ENCODE peak calls at places on chromosome 18, in six cellular contexts. G, D, J, H, T and A are unnamed samples.
A peak's percentile ranks its signal among the peaks of the same experiment; 100 is the strongest.

GRCh38 chr18:58578321-58578720 is 50.6 kb downstream of the ALPK2 start:
- DNase-seq in J (peak; percentile 28), D (no peak), G (no peak), H (no peak), T (no peak), A (no peak)

GRCh38 chr18:48806551-48807261 is 144.1 kb downstream of the SMAD7 start:
- DNase-seq in J (no peak), H (no peak), D (no peak), G (peak; percentile 17), T (no peak), A (no peak)

GRCh38 chr18:76479351-76480238 is 15.4 kb downstream of the ZNF516 start:
- DNase-seq in J (no peak), T (no peak), H (no peak), G (no peak), D (no peak), A (no peak)

GRCh38 chr18:6627621-6628020 is 101.9 kb upstream of the ARHGAP28 start:
- DNase-seq in T (no peak), G (no peak), D (no peak), H (no peak), J (peak; percentile 37), A (no peak)

GRCh38 chr18:72235422-72235821 is 308.7 kb downstream of the CBLN2 start:
- DNase-seq in G (no peak), J (no peak), H (no peak), T (no peak), D (peak; percentile 1), A (no peak)

GRCh38 chr18:59446012-59446411 is 86.9 kb upstream of the LMAN1 start:
- DNase-seq in H (no peak), D (no peak), T (no peak), G (no peak), J (peak; percentile 42), A (no peak)

GRCh38 chr18:58862851-58863538 is 1.7 kb upstream of the ZNF532 start:
- DNase-seq in H (no peak), J (peak; percentile 62), T (no peak), D (peak; percentile 25), G (no peak), A (peak; percentile 17)

GRCh38 chr18:48402953-48403352 is 6.2 kb downstream of the ZBTB7C start:
- DNase-seq in J (no peak), T (no peak), H (no peak), D (no peak), G (no peak), A (no peak)

GRCh38 chr18:12470382-12471090 is 62.8 kb downstream of the PRELID3A start:
- DNase-seq in J (no peak), H (no peak), G (no peak), T (no peak), D (no peak), A (no peak)

GRCh38 chr18:39359636-39360035 is 1794.0 kb upstream of the CELF4 start:
- DNase-seq in H (no peak), J (no peak), T (no peak), G (no peak), D (no peak), A (no peak)

GRCh38 chr18:75478996-75479870 is 51.7 kb upstream of the SMIM21 start:
- DNase-seq in G (peak; percentile 15), H (peak; percentile 4), T (peak; percentile 34), J (peak; percentile 59), D (peak; percentile 4), A (peak; percentile 32)

GRCh38 chr18:57352761-57353136 is 392 bp downstream of the ST8SIA3 start:
- DNase-seq in T (no peak), H (no peak), G (no peak), D (no peak), J (no peak), A (no peak)

GRCh38 chr18:13680612-13681011 is 45.7 kb downstream of the FAM210A start:
- DNase-seq in G (peak; percentile 24), H (no peak), T (peak; percentile 29), D (peak; percentile 7), J (no peak), A (peak; percentile 17)

GRCh38 chr18:56235773-56236115 is 402.6 kb downstream of the TXNL1 start:
- DNase-seq in T (no peak), G (no peak), H (no peak), J (no peak), D (no peak), A (no peak)

GRCh38 chr18:44895176-44895798 is 214.6 kb downstream of the SETBP1 start:
- DNase-seq in J (peak; percentile 45), T (no peak), G (peak; percentile 11), H (peak; percentile 53), D (peak; percentile 16), A (no peak)

GRCh38 chr18:64416990-64417389 is 268.1 kb upstream of the LINC00305 start:
- DNase-seq in J (no peak), D (no peak), H (no peak), T (no peak), G (no peak), A (no peak)

DNA sequence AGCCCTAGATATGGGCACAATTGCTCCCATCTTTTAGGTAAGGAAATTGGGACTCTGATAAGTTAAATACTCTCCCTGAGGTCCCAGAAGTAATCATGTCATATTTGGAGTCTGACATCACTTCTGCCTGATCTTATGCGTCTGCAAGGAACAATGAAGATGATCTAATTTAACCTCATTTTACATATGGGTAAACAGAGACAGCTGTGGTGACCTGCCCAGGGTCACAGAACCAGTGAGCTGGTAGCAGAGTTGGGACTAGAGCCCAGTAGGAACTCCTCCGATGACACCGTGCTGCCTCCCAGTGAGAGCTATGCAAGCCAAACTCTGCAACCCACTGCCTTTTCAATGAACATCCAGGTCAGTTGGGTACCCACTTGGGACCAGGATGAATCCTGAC is 17.8 kb downstream of the CTAGE1 start:
- DNase-seq in D (no peak), T (no peak), G (no peak), H (no peak), J (peak; percentile 62), A (no peak)
- TF ChIP-seq BHLHE40 in D (no peak), T (no peak), G (no peak), H (no peak), J (no peak), A (no peak)

GRCh38 chr18:54802686-54803395 is 25.4 kb upstream of the RAB27B start:
- DNase-seq in D (no peak), H (no peak), T (no peak), J (no peak), G (no peak), A (no peak)

GRCh38 chr18:54806526-54806925 is 21.8 kb upstream of the RAB27B start:
- DNase-seq in J (peak; percentile 24), D (no peak), G (no peak), T (no peak), H (no peak), A (no peak)

GRCh38 chr18:54807303-54807702 is 21.0 kb upstream of the RAB27B start:
- DNase-seq in J (no peak), H (no peak), G (no peak), D (no peak), T (no peak), A (no peak)

GRCh38 chr18:54802178-54802577 is 26.1 kb upstream of the RAB27B start:
- DNase-seq in J (no peak), H (no peak), T (peak; percentile 3), G (no peak), D (no peak), A (no peak)

DNA sequence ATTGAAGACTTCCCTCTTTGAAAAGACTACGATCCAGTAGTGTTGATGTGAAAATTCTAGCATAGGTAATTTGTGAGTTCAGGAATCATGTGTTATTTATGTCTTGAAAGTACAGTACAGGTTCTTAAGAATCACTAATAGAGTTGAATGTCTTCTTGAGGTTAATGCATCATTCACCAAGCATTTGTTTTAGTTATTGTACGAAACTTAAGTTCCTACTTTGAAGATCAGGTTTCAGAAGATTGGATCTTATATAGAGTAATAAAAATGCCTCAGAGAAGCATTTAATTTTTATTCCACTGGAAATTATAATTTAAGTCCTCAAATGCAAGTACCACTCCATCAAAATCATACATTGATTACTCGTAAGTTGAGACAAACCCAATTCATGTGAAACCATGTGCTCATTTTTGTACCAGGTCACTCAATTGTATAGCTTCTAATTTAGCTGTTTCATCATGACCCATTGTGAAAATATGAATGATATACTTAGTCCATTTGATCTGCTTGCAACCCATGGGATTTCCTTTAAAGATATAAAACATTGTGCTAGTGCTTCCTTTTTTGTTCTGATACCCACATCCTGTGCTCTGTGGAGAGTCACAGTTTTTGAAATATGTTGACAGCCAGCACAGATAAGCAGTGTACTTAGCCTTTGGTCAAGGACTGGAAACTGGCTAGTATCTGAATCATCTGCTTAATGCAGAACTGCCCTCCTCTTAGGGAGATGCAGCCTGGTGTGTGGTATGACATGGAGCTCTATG is 22.5 kb upstream of the RAB27B start:
- DNase-seq in G (peak; percentile 4), J (peak; percentile 87), T (peak; percentile 2), H (no peak), D (no peak), A (no peak)
- TF ChIP-seq BHLHE40 in G (no peak), J (no peak), T (no peak), H (no peak), D (no peak), A (no peak)

DNA sequence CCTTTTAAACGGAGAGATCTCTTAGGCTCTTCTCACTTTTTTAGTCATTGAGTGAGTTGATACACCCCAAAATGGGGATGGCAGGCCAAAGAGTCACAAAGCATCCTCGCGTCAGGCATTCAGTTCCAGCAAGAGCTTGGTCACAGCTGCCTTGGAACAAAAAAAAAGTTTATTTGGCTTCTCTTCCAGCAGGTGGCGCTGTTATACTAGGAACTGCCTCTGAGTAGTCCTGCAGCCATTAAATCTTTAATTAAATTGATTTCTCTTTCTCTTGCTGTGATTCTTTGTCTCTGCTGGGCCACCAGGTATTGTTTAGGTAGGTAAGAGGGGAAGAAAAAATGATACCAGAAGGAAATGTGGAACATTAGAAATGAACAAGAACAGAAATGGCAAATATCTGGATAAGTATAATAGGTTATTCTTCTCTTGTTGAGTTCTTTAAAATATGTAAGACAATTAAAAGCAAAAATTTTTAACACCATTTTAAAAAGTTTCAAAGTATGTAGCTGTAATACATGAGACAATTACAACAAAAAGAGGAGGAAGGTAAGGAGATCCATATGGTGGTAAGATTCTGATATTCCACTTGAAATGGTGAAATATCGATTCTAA is 175.1 kb downstream of the GALNT1 start:
- DNase-seq in H (no peak), G (peak; percentile 72), J (peak; percentile 59), T (peak; percentile 45), D (peak; percentile 16), A (peak; percentile 87)
- TF ChIP-seq BHLHE40 in H (no peak), G (no peak), J (no peak), T (no peak), D (no peak), A (no peak)

DNA sequence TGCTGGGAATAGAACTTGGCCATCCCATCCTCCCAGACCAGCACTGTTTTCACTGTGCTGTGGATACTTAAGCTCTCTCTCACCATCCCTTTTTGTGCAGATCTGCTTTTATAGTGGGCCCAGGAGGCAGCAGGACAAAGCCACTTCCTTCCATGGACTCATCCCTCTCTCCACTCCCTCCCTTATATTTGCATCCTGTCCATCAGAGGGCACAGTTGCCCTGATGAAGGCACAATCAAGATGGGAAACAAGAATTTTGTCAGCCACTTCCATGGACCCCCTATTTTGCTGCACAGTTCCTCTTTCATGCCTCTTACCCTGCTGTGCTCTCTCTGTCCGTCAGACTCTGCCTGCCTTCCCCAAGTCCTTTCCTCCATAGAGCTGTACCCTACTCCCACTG is 338.7 kb downstream of the HRH4 start:
- DNase-seq in J (peak; percentile 5), H (no peak), G (no peak), T (no peak), D (no peak), A (no peak)
- TF ChIP-seq BHLHE40 in J (no peak), H (no peak), G (no peak), T (no peak), D (no peak), A (no peak)

GRCh38 chr18:50377061-50377798 is 2.4 kb downstream of the SKA1 start:
- DNase-seq in T (no peak), G (no peak), D (no peak), J (no peak), H (no peak), A (no peak)
- TF ChIP-seq BHLHE40 in T (no peak), G (no peak), D (no peak), J (no peak), H (no peak), A (no peak)